ENCODE peak calls at places on chromosomes 1 and 21, in seven cellular contexts. E is AML-193, Q is K562, O is NCI-H2081, A is cardiac fibroblast, L is psoas muscle, Y is globus pallidus. C is an unnamed sample.

GRCh38 chr1:41882068-41882477 is 36.6 kb downstream of the HIVEP3 start:
- DNase-seq in O (peak; percentile 64), Y (no peak), A (no peak), Q (peak; percentile 88), L (no peak), E (no peak), C (no peak)

GRCh38 chr1:241837901-241838300 is 10.1 kb upstream of the EXO1 start:
- DNase-seq in A (peak; percentile 76), Y (no peak), O (no peak), L (no peak), Q (no peak), E (no peak), C (peak; percentile 69)

GRCh38 chr21:34554227-34554626 is 42.2 kb upstream of the KCNE1 start:
- DNase-seq in A (no peak), Q (no peak), Y (no peak), O (no peak), L (no peak), E (no peak), C (no peak)

GRCh38 chr1:58818991-58819390 is 35.1 kb upstream of the JUN start:
- DNase-seq in O (no peak), Y (no peak), E (no peak), L (no peak), A (no peak), Q (no peak), C (no peak)

GRCh38 chr1:25544819-25545218 is 1.4 kb downstream of the LDLRAP1 start:
- DNase-seq in Q (no peak), L (peak; percentile 55), A (no peak), Y (peak; percentile 82), O (no peak), E (no peak), C (no peak)

GRCh38 chr1:183032122-183032921 is 9.1 kb downstream of the LAMC1 start:
- DNase-seq in O (no peak), Q (no peak), E (no peak), A (peak; percentile 65), L (no peak), Y (no peak), C (no peak)

GRCh38 chr1:160429125-160429551 is 28.8 kb downstream of the VANGL2 start:
- DNase-seq in E (no peak), O (no peak), Q (peak; percentile 21), Y (no peak), L (no peak), A (peak; percentile 4), C (peak; percentile 7)

GRCh38 chr1:147833231-147833840 is 69.3 kb upstream of the GJA8 start:
- DNase-seq in O (no peak), L (no peak), Q (no peak), Y (no peak), E (no peak), A (no peak), C (no peak)

GRCh38 chr1:212607924-212608208 is 695 bp upstream of the ATF3 start:
- DNase-seq in Y (no peak), L (no peak), E (no peak), O (no peak), A (no peak), Q (no peak), C (no peak)

GRCh38 chr1:231694081-231694443 is 67.5 kb downstream of the DISC1 start:
- DNase-seq in L (peak; percentile 78), Y (peak; percentile 70), A (no peak), Q (no peak), O (no peak), E (no peak), C (no peak)

GRCh38 chr1:108149796-108150467 is 50.2 kb downstream of the SLC25A24 start:
- DNase-seq in E (no peak), Q (no peak), A (peak; percentile 30), Y (no peak), O (no peak), L (no peak), C (peak; percentile 46)

GRCh38 chr21:34019402-34019801 is 54.0 kb upstream of the MRPS6 start:
- DNase-seq in Y (no peak), O (no peak), Q (no peak), E (no peak), A (no peak), L (no peak), C (no peak)

GRCh38 chr1:236451796-236452373 is 57.8 kb downstream of the EDARADD start:
- DNase-seq in E (peak; percentile 40), L (no peak), Y (no peak), A (no peak), O (no peak), Q (peak; percentile 76), C (peak; percentile 14)

GRCh38 chr1:25109527-25109926 is 122.8 kb downstream of the SYF2 start:
- DNase-seq in L (no peak), Y (no peak), O (no peak), A (no peak), E (no peak), Q (no peak), C (no peak)

GRCh38 chr21:20334585-20334984 is 663.6 kb upstream of the NCAM2 start:
- DNase-seq in L (no peak), Y (no peak), A (no peak), Q (no peak), E (no peak), O (no peak), C (no peak)

GRCh38 chr1:13950637-13951036 is 250.6 kb downstream of the PRDM2 start:
- DNase-seq in Y (no peak), Q (peak; percentile 39), O (no peak), A (no peak), E (peak; percentile 1), L (no peak), C (no peak)